ENCODE peak calls at places on chromosomes 11 and 22, in nine cellular contexts. L is hippocampal formation; F is NCI-H1436 treated with DMSO at 0.1 percent for 48 hours; Y is HAP-1; D is amygdala; U is upper lobe of right lung; H is pancreas; M is Calu3; K is activated CD4-positive, alpha-beta T cell treated with anti-CD3 and anti-CD28 coated beads, Interleukin-2, amount 10 ng/mL, durations not matched to agents 7 days and 5 days. J is an unnamed sample.

GRCh38 chr22:38869663-38870062 is 2.4 kb downstream of the CBX6 start:
- DNase-seq in L (no peak), F (no peak), Y (no peak), D (no peak), U (no peak), H (no peak), M (no peak), K (no peak), J (no peak)

GRCh38 chr11:12090761-12091261 is 19.6 kb upstream of the MICAL2 start:
- DNase-seq in L (no peak), F (no peak), Y (no peak), D (no peak), U (peak), H (no peak), M (peak), K (no peak), J (no peak)

GRCh38 chr11:65777821-65778361 is 2.9 kb downstream of the AP5B1 start:
- DNase-seq in L (no peak), F (no peak), Y (no peak), D (no peak), U (peak), H (no peak), M (no peak), K (no peak), J (no peak)

GRCh38 chr11:76604652-76605241 is 65.8 kb downstream of the LRRC32 start:
- DNase-seq in L (no peak), F (no peak), Y (no peak), D (no peak), U (no peak), H (peak), M (no peak), K (no peak), J (no peak)

GRCh38 chr11:61041755-61042518 is 60.4 kb upstream of the CD5 start:
- DNase-seq in L (no peak), F (peak), Y (peak), D (no peak), U (no peak), H (no peak), M (peak), K (peak), J (peak)

GRCh38 chr11:26992031-26992541 is 1.8 kb upstream of the FIBIN start:
- DNase-seq in L (no peak), F (no peak), Y (no peak), D (no peak), U (no peak), H (no peak), M (no peak), K (no peak), J (no peak)

GRCh38 chr11:104879514-104880190 is 18.6 kb downstream of the CASP12 start:
- DNase-seq in L (no peak), F (no peak), Y (no peak), D (no peak), U (no peak), H (no peak), M (no peak), K (no peak), J (no peak)

GRCh38 chr11:70755410-70756158 is 357.3 kb downstream of the CTTN start:
- DNase-seq in L (peak), F (no peak), Y (peak), D (peak), U (peak), H (peak), M (peak), K (peak), J (peak)

GRCh38 chr11:62033191-62034044 is 66.0 kb upstream of the FTH1 start:
- DNase-seq in L (no peak), F (no peak), Y (no peak), D (no peak), U (no peak), H (no peak), M (peak), K (no peak), J (no peak)

GRCh38 chr11:76707293-76707825 is 36.8 kb upstream of the LRRC32 start:
- DNase-seq in L (no peak), F (no peak), Y (no peak), D (no peak), U (no peak), H (no peak), M (no peak), K (no peak), J (no peak)

GRCh38 chr11:62487698-62488551 is 58.7 kb downstream of the AHNAK start:
- DNase-seq in L (no peak), F (no peak), Y (no peak), D (no peak), U (no peak), H (no peak), M (no peak), K (no peak), J (no peak)

GRCh38 chr11:108142304-108142703 is 20.9 kb downstream of the ACAT1 start:
- DNase-seq in L (no peak), F (no peak), Y (no peak), D (no peak), U (no peak), H (peak), M (no peak), K (no peak), J (no peak)

GRCh38 chr22:20523118-20523983 is 15.9 kb downstream of the MED15 start:
- DNase-seq in L (no peak), F (no peak), Y (no peak), D (no peak), U (no peak), H (no peak), M (no peak), K (peak), J (no peak)

GRCh38 chr11:122664188-122664587 is 8.7 kb downstream of the UBASH3B start:
- DNase-seq in L (no peak), F (no peak), Y (no peak), D (no peak), U (no peak), H (no peak), M (no peak), K (no peak), J (no peak)

GRCh38 chr11:123799438-123799837 is 6.7 kb downstream of the OR6M1 start:
- DNase-seq in L (no peak), F (no peak), Y (no peak), D (no peak), U (no peak), H (no peak), M (no peak), K (no peak), J (no peak)

GRCh38 chr11:2717561-2717960 is 17.8 kb upstream of the KCNQ1OT1 start:
- DNase-seq in L (no peak), F (no peak), Y (no peak), D (no peak), U (no peak), H (no peak), M (no peak), K (no peak), J (no peak)

GRCh38 chr22:30919973-30920372 is 48.6 kb downstream of the MORC2 start:
- DNase-seq in L (no peak), F (no peak), Y (no peak), D (no peak), U (no peak), H (no peak), M (no peak), K (no peak), J (no peak)

GRCh38 chr11:121950160-121950559 is 165.9 kb downstream of the BLID start:
- DNase-seq in L (no peak), F (no peak), Y (no peak), D (no peak), U (no peak), H (no peak), M (no peak), K (no peak), J (no peak)

GRCh38 chr11:2175659-2176058 is 4.0 kb upstream of the TH start:
- DNase-seq in L (no peak), F (no peak), Y (no peak), D (no peak), U (no peak), H (no peak), M (no peak), K (no peak), J (no peak)

GRCh38 chr11:8693010-8693551 is 10.5 kb downstream of the RPL27A start:
- DNase-seq in L (no peak), F (no peak), Y (no peak), D (no peak), U (no peak), H (no peak), M (no peak), K (no peak), J (no peak)

GRCh38 chr11:77072851-77073327 is 6.1 kb downstream of the CAPN5 start:
- DNase-seq in L (no peak), F (no peak), Y (no peak), D (no peak), U (no peak), H (no peak), M (no peak), K (no peak), J (no peak)

GRCh38 chr22:22881116-22882032 is 6.2 kb upstream of the IGLL5 start:
- DNase-seq in L (no peak), F (no peak), Y (no peak), D (no peak), U (no peak), H (no peak), M (no peak), K (no peak), J (peak)

GRCh38 chr11:67372993-67373915 is at the start of gene CLCF1:
- DNase-seq in L (no peak), F (no peak), Y (peak), D (no peak), U (peak), H (peak), M (peak), K (peak), J (peak)

GRCh38 chr22:42268852-42269406 is 1.5 kb downstream of the TCF20 start:
- DNase-seq in L (no peak), F (no peak), Y (peak), D (no peak), U (no peak), H (no peak), M (no peak), K (no peak), J (peak)